ENCODE peak calls at places on chromosome 22, in four cellular contexts. One of them, this sample, is unnamed.

GRCh38 chr22:46131151-46131587 is 19.2 kb upstream of the PPARA start:
- DNase-seq in cardiac fibroblast: no peak
- DNase-seq in substantia nigra: no peak
- DNase-seq in GM20000: no peak
- DNase-seq in this sample: no peak

GRCh38 chr22:37849089-37849751 is at the start of gene EIF3L:
- DNase-seq in substantia nigra: peak; percentile 92
- DNase-seq in GM20000: peak; percentile 93
- DNase-seq in cardiac fibroblast: peak; percentile 89
- DNase-seq in this sample: peak; percentile 90

GRCh38 chr22:37154925-37155712 is 5.4 kb upstream of the IL2RB start:
- DNase-seq in GM20000: no peak
- DNase-seq in substantia nigra: no peak
- DNase-seq in cardiac fibroblast: peak; percentile 49
- DNase-seq in this sample: no peak

GRCh38 chr22:36365020-36365411 is 22.8 kb downstream of the MYH9 start:
- DNase-seq in GM20000: peak; percentile 71
- DNase-seq in cardiac fibroblast: peak; percentile 99
- DNase-seq in substantia nigra: no peak
- DNase-seq in this sample: no peak

GRCh38 chr22:19579880-19580279 is 55.7 kb upstream of the CLDN5 start:
- DNase-seq in substantia nigra: no peak
- DNase-seq in GM20000: no peak
- DNase-seq in cardiac fibroblast: peak; percentile 36
- DNase-seq in this sample: peak; percentile 45

GRCh38 chr22:49300951-49301397 is 526.7 kb downstream of the BRD1 start:
- DNase-seq in GM20000: no peak
- DNase-seq in substantia nigra: no peak
- DNase-seq in cardiac fibroblast: no peak
- DNase-seq in this sample: no peak

GRCh38 chr22:22767876-22768602 is 119.6 kb upstream of the IGLL5 start:
- DNase-seq in GM20000: no peak
- DNase-seq in cardiac fibroblast: peak; percentile 30
- DNase-seq in substantia nigra: no peak
- DNase-seq in this sample: no peak

GRCh38 chr22:26515938-26516337 is 3.7 kb upstream of the TFIP11 start:
- DNase-seq in cardiac fibroblast: no peak
- DNase-seq in substantia nigra: no peak
- DNase-seq in GM20000: no peak
- DNase-seq in this sample: no peak

GRCh38 chr22:24894998-24895397 is 51.5 kb downstream of the LHFPL7 start:
- DNase-seq in substantia nigra: peak; percentile 7
- DNase-seq in cardiac fibroblast: peak; percentile 90
- DNase-seq in GM20000: no peak
- DNase-seq in this sample: peak; percentile 31

GRCh38 chr22:24146190-24146616 is 35.1 kb upstream of the SUSD2 start:
- DNase-seq in GM20000: peak; percentile 81
- DNase-seq in cardiac fibroblast: peak; percentile 72
- DNase-seq in substantia nigra: no peak
- DNase-seq in this sample: peak; percentile 84

GRCh38 chr22:29700206-29700948 is 19.4 kb upstream of the CABP7 start:
- DNase-seq in GM20000: no peak
- DNase-seq in cardiac fibroblast: no peak
- DNase-seq in substantia nigra: no peak
- DNase-seq in this sample: no peak

GRCh38 chr22:40434745-40435144 is 64.4 kb downstream of the SGSM3 start:
- DNase-seq in cardiac fibroblast: no peak
- DNase-seq in GM20000: no peak
- DNase-seq in substantia nigra: no peak
- DNase-seq in this sample: no peak

GRCh38 chr22:30247561-30247960 is 1.0 kb upstream of the LIF start:
- DNase-seq in GM20000: no peak
- DNase-seq in substantia nigra: no peak
- DNase-seq in cardiac fibroblast: no peak
- DNase-seq in this sample: no peak

GRCh38 chr22:25057013-25057881 is 104.7 kb downstream of the KIAA1671 start:
- DNase-seq in GM20000: peak; percentile 58
- DNase-seq in substantia nigra: peak; percentile 17
- DNase-seq in cardiac fibroblast: peak; percentile 55
- DNase-seq in this sample: peak; percentile 64

GRCh38 chr22:31105282-31105929 is 2.0 kb downstream of the SELENOM start:
- DNase-seq in substantia nigra: no peak
- DNase-seq in GM20000: no peak
- DNase-seq in cardiac fibroblast: peak; percentile 19
- DNase-seq in this sample: no peak

GRCh38 chr22:38706101-38706884 is 549 bp downstream of the GTPBP1 start:
- DNase-seq in cardiac fibroblast: peak; percentile 35
- DNase-seq in GM20000: peak; percentile 28
- DNase-seq in substantia nigra: peak; percentile 56
- DNase-seq in this sample: peak; percentile 52

GRCh38 chr22:37032134-37032534 is 12.6 kb downstream of the MPST start:
- DNase-seq in substantia nigra: no peak
- DNase-seq in GM20000: no peak
- DNase-seq in cardiac fibroblast: no peak
- DNase-seq in this sample: no peak

GRCh38 chr22:47090591-47091240 is 328.3 kb downstream of the TBC1D22A start:
- DNase-seq in cardiac fibroblast: peak; percentile 28
- DNase-seq in substantia nigra: no peak
- DNase-seq in GM20000: no peak
- DNase-seq in this sample: no peak

GRCh38 chr22:37501176-37501609 is 15.0 kb upstream of the MFNG start:
- DNase-seq in cardiac fibroblast: no peak
- DNase-seq in substantia nigra: no peak
- DNase-seq in GM20000: no peak
- DNase-seq in this sample: no peak

GRCh38 chr22:39214383-39215069 is 30.3 kb downstream of the PDGFB start:
- DNase-seq in GM20000: no peak
- DNase-seq in substantia nigra: no peak
- DNase-seq in cardiac fibroblast: peak; percentile 56
- DNase-seq in this sample: no peak

GRCh38 chr22:32879550-32879949 is 78.0 kb downstream of the TIMP3 start:
- DNase-seq in cardiac fibroblast: peak; percentile 3
- DNase-seq in substantia nigra: no peak
- DNase-seq in GM20000: no peak
- DNase-seq in this sample: no peak

GRCh38 chr22:36311386-36312085 is 58.6 kb downstream of the APOL1 start:
- DNase-seq in GM20000: no peak
- DNase-seq in substantia nigra: no peak
- DNase-seq in cardiac fibroblast: peak; percentile 52
- DNase-seq in this sample: no peak

This sample was measured in MM.1S.